ENCODE peak calls at places on chromosomes 16 and 17, in five cellular contexts. V is ovary, F is right lobe of liver, L is tibial nerve, S is uterus. M is an unnamed sample. For H3K27me3, the result is how much of the 10 kb centered on the place peaks cover.

GRCh38 chr17:17732444-17732843 is 51.2 kb downstream of the RAI1 start:
- DNase-seq in F (no peak), L (no peak), S (no peak), V (no peak), M (no peak)

GRCh38 chr17:37643829-37644228 is 583 bp upstream of the DDX52 start:
- DNase-seq in V (no peak), L (no peak), S (no peak), F (no peak), M (no peak)

GRCh38 chr16:50706250-50706649 is 12.8 kb downstream of the NOD2 start:
- DNase-seq in F (no peak), L (no peak), V (no peak), S (no peak), M (no peak)

GRCh38 chr16:19094542-19095365 is 19.0 kb upstream of the ITPRIPL2 start:
- DNase-seq in V (no peak), L (no peak), F (no peak), S (no peak), M (no peak)

GRCh38 chr17:61393904-61394629 is 5.6 kb upstream of the TBX2 start:
- DNase-seq in F (no peak), L (no peak), V (no peak), S (no peak), M (no peak)

GRCh38 chr17:28912281-28912937 is 9.5 kb upstream of the DHRS13 start:
- DNase-seq in S (no peak), F (no peak), V (no peak), L (no peak), M (no peak)

GRCh38 chr16:15556130-15556529 is 86.8 kb downstream of the MARF1 start:
- DNase-seq in S (no peak), L (no peak), F (no peak), V (no peak), M (no peak)

GRCh38 chr16:27083861-27084261 is 17.1 kb downstream of the C16orf82 start:
- DNase-seq in V (no peak), S (no peak), L (no peak), F (no peak), M (peak)

GRCh38 chr17:27315322-27315721 is 21.4 kb downstream of the WSB1 start:
- DNase-seq in V (peak), L (peak), S (peak), F (no peak), M (peak)

GRCh38 chr16:12672986-12673385 is 130.7 kb downstream of the CPPED1 start:
- DNase-seq in S (no peak), V (no peak), F (no peak), L (no peak), M (no peak)

GRCh38 chr17:43817826-43818225 is 15.1 kb downstream of the MPP3 start:
- DNase-seq in L (no peak), F (no peak), S (peak), V (no peak), M (no peak)

GRCh38 chr16:3536851-3537250 is 36.0 kb downstream of the CLUAP1 start:
- DNase-seq in S (no peak), F (no peak), L (no peak), V (no peak), M (no peak)

GRCh38 chr17:55271958-55272710 is 7.4 kb downstream of the HLF start:
- DNase-seq in V (no peak), S (no peak), L (no peak), F (no peak), M (no peak)

GRCh38 chr17:40016692-40017000 is 1.4 kb downstream of the CSF3 start:
- DNase-seq in L (no peak), F (no peak), V (peak), S (no peak), M (no peak)

GRCh38 chr17:38970804-38971203 is 3.6 kb upstream of the FBXO47 start:
- DNase-seq in L (no peak), V (no peak), S (no peak), F (no peak), M (no peak)

GRCh38 chr16:77987772-77988171 is 34.6 kb upstream of the CLEC3A start:
- DNase-seq in V (no peak), S (no peak), L (no peak), F (no peak), M (no peak)

GRCh38 chr17:38464251-38464722 is 36.0 kb downstream of the ARHGAP23 start:
- DNase-seq in F (no peak), S (peak), V (peak), L (peak), M (no peak)

GRCh38 chr17:68600123-68600880 is 865 bp downstream of the FAM20A start:
- DNase-seq in F (peak), V (peak), L (no peak), S (peak), M (peak)

GRCh38 chr16:4319454-4319853 is 3.6 kb downstream of the GLIS2 start:
- DNase-seq in L (peak), S (no peak), V (peak), F (no peak), M (no peak)

GRCh38 chr17:40323731-40324650 is 15.0 kb downstream of the RARA start:
- DNase-seq in F (peak), L (peak), S (peak), V (peak), M (no peak)

GRCh38 chr17:80455328-80455710 is 21.1 kb downstream of the NPTX1 start:
- DNase-seq in S (peak), F (no peak), L (no peak), V (no peak), M (no peak)

GRCh38 chr17:76601042-76601441 is 15.4 kb upstream of the ST6GALNAC2 start:
- DNase-seq in F (no peak), S (no peak), V (no peak), L (no peak), M (no peak)

GRCh38 chr17:9999948-10000695 is 95.1 kb upstream of the RCVRN start:
- DNase-seq in S (no peak), V (no peak), L (no peak), F (no peak), M (no peak)

GRCh38 chr16:21302454-21302853 is 24.4 kb upstream of the CRYM start:
- DNase-seq in F (no peak), S (no peak), V (no peak), L (no peak), M (no peak)

GRCh38 chr17:35569405-35569804 is 8.8 kb upstream of the SLFN14 start:
- DNase-seq in V (no peak), F (no peak), S (no peak), L (no peak), M (no peak)

GRCh38 chr17:66964930-66965800 is 658 bp downstream of the CACNG4 start:
- DNase-seq in F (no peak), V (peak), L (no peak), S (no peak), M (no peak)

GRCh38 chr16:2919511-2920255 is 8.0 kb downstream of the FLYWCH1 start:
- DNase-seq in S (peak), V (peak), L (peak), F (no peak), M (no peak)

GRCh38 chr16:29737713-29738112 is 8.1 kb downstream of the C16orf54 start:
- DNase-seq in L (no peak), V (no peak), S (no peak), F (no peak), M (peak)

GRCh38 chr17:59791603-59792457 is 84.4 kb downstream of the VMP1 start:
- DNase-seq in V (no peak), F (no peak), S (no peak), L (no peak), M (no peak)

GRCh38 chr16:76456016-76456415 is 178.8 kb downstream of the CNTNAP4 start:
- DNase-seq in L (no peak), F (no peak), V (no peak), S (no peak), M (no peak)

GRCh38 chr16:30830072-30830417 is 43.0 kb upstream of the ZNF629 start:
- DNase-seq in S (no peak), V (no peak), F (no peak), L (no peak), M (no peak)

GRCh38 chr16:65284583-65284982 is 162.7 kb upstream of the CDH11 start:
- DNase-seq in S (no peak), L (no peak), V (no peak), F (no peak), M (no peak)

DNA sequence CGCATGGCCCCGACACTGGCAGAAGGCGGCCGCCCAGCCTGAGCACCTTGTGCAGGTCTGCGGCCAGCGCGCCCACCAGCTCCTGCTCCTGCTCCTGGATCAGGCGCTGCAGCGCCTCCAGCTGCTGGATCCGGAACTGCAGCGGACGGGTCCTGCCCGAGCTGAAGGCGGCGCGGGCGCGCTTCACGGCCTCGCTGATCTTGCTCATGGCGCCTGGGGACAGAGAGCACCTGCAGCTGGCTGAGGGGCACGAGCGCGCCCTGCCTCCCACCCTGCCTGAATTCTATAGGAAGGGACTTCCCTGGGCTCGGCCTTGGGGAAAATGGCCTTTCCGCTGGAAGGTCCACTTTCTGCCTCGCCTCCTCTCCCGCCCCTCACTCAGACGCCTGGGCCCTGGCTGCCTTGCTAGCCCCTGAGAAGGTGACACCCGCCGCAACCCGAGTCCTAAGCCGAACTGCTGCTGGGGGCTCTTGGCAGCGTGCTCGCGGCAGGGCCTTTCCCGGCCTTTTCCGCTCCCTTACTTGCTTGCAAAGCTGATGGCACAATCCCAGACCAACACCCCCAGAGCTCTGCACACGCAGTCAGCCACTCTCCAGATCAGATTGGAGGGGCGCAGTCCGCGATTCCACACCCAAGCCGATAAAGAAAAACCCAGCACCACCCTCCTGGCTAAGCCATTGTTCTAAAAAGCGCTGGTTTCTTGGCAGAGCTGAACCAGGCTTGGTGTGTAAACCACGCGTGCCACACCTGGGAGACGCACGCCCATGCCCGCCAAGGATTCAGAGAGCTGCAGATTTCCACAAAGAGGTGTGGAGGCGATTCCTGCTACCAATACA is 3.0 kb downstream of the ALDH3A1 start:
- DNase-seq in L (peak), F (peak), V (peak), S (peak), M (peak)
- TF ChIP-seq POLR2A in L (no peak), F (no peak), V (no peak), S (no peak), M (no peak)

GRCh38 chr17:77832180-77832560 is 126.3 kb upstream of the TNRC6C start:
- DNase-seq in V (peak), F (no peak), S (no peak), L (no peak), M (no peak)
- H3K27ac ChIP-seq in V (no peak), F (no peak), S (peak), L (no peak), M (no peak)

DNA sequence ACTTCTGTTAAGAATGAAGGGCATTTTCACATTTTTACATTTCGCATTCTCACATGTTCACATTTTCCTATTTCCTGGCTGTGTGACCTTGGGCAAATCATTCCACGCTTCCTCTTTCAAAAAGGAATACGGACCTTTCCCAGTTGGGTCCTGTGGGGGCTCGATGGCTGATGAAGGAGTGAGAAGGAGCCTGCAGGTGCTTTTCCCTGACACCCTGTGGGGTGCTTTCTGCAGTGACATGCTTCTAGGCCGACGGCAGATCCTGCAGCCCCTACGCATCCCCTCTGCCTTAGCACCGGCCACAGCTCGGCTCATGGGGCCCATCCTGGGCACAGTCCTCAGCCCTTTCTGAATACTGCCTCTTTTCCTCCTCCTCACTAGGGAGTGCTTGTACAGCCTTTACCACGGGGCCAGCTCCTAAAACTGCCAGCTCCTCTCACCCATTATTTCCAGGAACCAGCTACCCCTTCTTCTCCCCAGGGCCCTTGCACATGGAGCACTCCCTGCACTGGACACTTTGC is 91.0 kb downstream of the FOXL1 start:
- DNase-seq in F (no peak), L (no peak), S (no peak), V (no peak), M (no peak)
- H3K27me3 ChIP-seq in F (under half), L (under half), S (under half), V (under half), M (under half)

GRCh38 chr17:41655611-41656111 is 31.3 kb upstream of the KRT17 start:
- DNase-seq in S (no peak), V (peak), L (no peak), F (no peak), M (no peak)
- TF ChIP-seq POLR2A in S (no peak), V (no peak), L (no peak), F (no peak), M (peak)

DNA sequence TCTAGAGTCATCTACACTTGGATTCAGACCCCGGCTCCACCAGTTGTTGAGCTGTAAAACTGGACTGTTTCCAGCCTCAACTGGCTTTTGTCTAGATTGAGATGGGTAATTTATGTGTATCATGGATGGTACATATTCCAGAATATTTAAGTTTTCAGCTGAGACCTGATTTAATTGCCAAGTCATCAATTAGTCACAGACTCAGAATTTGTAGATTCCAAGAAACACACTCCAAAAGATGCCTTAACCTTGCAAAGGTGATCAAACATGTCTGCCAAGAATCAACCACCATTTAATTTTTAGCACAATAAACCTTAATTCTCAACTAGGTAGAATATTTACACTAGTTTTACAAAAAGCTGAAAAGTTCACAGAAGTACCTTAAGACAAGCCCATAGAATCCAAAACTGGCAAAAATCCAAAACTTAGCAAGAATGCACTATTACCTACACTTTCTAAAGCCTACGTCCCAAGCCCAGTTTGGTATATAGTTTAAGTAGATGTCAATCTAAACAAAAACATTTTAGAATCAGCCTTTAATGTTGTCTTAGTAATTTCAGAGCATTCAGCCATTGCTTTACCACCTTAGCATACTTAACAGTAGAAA is 17.7 kb downstream of the SIAH1 start:
- DNase-seq in L (no peak), V (no peak), F (no peak), S (no peak), M (no peak)
- H3K27ac ChIP-seq in L (no peak), V (no peak), F (no peak), S (peak), M (peak)

GRCh38 chr17:49015179-49015923 is 18.2 kb downstream of the IGF2BP1 start:
- DNase-seq in V (no peak), L (no peak), F (no peak), S (no peak), M (no peak)
- H3K27me3 ChIP-seq in V (under half), L (half or more), F (under half), S (under half), M (under half)

M was measured in Peyer's patch.